ENCODE peak calls at places on chromosomes 3 and 15, in four cellular contexts. S, E, L and R are unnamed samples.

GRCh38 chr3:7913283-7913682 is 588.3 kb upstream of the LMCD1 start:
- DNase-seq in L (no peak), S (no peak), E (no peak), R (no peak)

GRCh38 chr3:171113716-171114115 is 87.2 kb upstream of the SLC2A2 start:
- DNase-seq in E (peak; percentile 30), S (peak; percentile 12), L (no peak), R (no peak)

GRCh38 chr15:73711526-73711925 is 27.3 kb downstream of the CD276 start:
- DNase-seq in S (no peak), L (no peak), E (no peak), R (no peak)

GRCh38 chr3:106144051-106144450 is 275.2 kb upstream of the CBLB start:
- DNase-seq in E (no peak), L (no peak), S (no peak), R (no peak)

GRCh38 chr3:69020424-69020823 is 6.9 kb upstream of the EOGT start:
- DNase-seq in S (no peak), L (no peak), E (no peak), R (no peak)

GRCh38 chr15:69810441-69811071 is 287.2 kb downstream of the TLE3 start:
- DNase-seq in L (no peak), S (no peak), E (no peak), R (no peak)

GRCh38 chr3:184565421-184566211 is 4.0 kb downstream of the EPHB3 start:
- DNase-seq in E (no peak), L (no peak), S (no peak), R (peak; percentile 37)

GRCh38 chr3:58530354-58530865 is 6.6 kb downstream of the ACOX2 start:
- DNase-seq in L (no peak), S (no peak), E (no peak), R (no peak)

GRCh38 chr3:106811376-106811775 is 565.9 kb upstream of the CCDC54 start:
- DNase-seq in S (no peak), L (no peak), E (no peak), R (no peak)

GRCh38 chr3:101675709-101676218 is 1.2 kb downstream of the ZBTB11 start:
- DNase-seq in L (no peak), S (no peak), E (no peak), R (no peak)

GRCh38 chr15:88493811-88494210 is 26.3 kb downstream of the MRPS11 start:
- DNase-seq in S (no peak), E (no peak), L (no peak), R (no peak)

GRCh38 chr3:159170436-159171003 is 368.7 kb downstream of the MFSD1 start:
- DNase-seq in L (no peak), E (no peak), S (no peak), R (no peak)
- TF ChIP-seq PHF8 in L (no peak), E (no peak), S (no peak), R (no peak)

GRCh38 chr15:67091966-67092677 is 26.7 kb downstream of the SMAD3 start:
- DNase-seq in E (no peak), S (no peak), L (no peak), R (no peak)
- TF ChIP-seq PHF8 in E (no peak), S (no peak), L (no peak), R (no peak)

GRCh38 chr3:136956994-136957393 is 789 bp upstream of the IL20RB start:
- DNase-seq in E (no peak), S (no peak), L (no peak), R (no peak)

GRCh38 chr3:136952292-136952691 is 5.5 kb upstream of the IL20RB start:
- DNase-seq in L (no peak), S (no peak), E (no peak), R (no peak)

GRCh38 chr3:136955813-136956212 is 2.0 kb upstream of the IL20RB start:
- DNase-seq in E (peak; percentile 81), L (no peak), S (no peak), R (peak; percentile 66)

GRCh38 chr3:136954980-136955780 is 2.6 kb upstream of the IL20RB start:
- DNase-seq in E (peak; percentile 8), S (no peak), L (no peak), R (no peak)

DNA sequence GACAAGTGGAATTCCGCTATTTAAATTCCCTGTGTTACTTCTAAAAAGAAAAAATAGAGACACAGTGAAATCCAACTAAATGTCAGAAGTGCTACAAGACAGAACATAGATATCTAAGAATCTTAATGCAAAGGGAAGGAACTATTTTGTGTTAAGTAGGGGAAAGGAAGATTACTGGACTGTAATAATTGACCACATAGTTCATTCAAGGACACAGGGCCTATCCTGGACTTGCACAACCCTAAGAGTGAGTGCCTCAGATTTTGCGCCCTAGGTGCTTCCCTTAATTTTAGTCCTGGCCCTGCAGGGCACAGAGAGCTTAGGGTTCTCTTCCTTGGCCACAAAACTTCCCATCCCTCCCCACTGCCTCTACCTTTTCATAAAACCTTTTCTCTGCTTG is 3.5 kb upstream of the IL20RB start:
- DNase-seq in L (no peak), S (no peak), E (no peak), R (no peak)
- TF ChIP-seq PHF8 in L (no peak), S (no peak), E (no peak), R (no peak)

GRCh38 chr3:86984271-86984670 is 6.7 kb downstream of the VGLL3 start:
- DNase-seq in S (no peak), E (no peak), L (no peak), R (no peak)

GRCh38 chr3:86987421-86987715 is 3.6 kb downstream of the VGLL3 start:
- DNase-seq in L (no peak), E (no peak), S (no peak), R (no peak)

GRCh38 chr3:86982883-86983282 is 8.1 kb downstream of the VGLL3 start:
- DNase-seq in L (no peak), S (no peak), E (no peak), R (no peak)

GRCh38 chr3:86986666-86987420 is 4.1 kb downstream of the VGLL3 start:
- DNase-seq in S (no peak), L (no peak), E (no peak), R (no peak)

DNA sequence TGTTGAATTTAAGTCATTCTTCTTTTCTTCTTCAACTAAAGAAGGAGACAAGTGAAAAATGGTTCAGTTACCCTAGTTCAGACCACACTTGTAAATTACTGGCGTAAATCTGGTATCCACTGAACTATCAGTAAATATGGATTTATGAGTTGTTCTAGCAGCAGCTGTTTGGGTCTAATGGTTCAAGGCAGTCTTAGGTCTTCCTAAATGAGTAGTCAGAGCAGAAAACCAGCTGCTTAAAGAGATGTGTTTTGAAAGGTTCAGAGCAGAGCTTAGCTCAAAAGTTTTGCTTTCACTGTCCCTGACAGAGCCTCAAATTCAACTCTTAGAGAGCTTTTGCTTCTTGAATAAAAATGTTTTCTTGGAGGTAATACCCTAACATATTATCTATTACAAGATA is 5.5 kb downstream of the VGLL3 start:
- DNase-seq in L (no peak), E (no peak), S (no peak), R (no peak)
- TF ChIP-seq PHF8 in L (no peak), E (no peak), S (no peak), R (no peak)

GRCh38 chr15:84944861-84945260 is 36.8 kb upstream of the PDE8A start:
- DNase-seq in L (no peak), E (no peak), S (no peak), R (no peak)
- TF ChIP-seq PHF8 in L (no peak), E (no peak), S (no peak), R (no peak)

GRCh38 chr15:38516636-38517035 is 48.0 kb downstream of the RASGRP1 start:
- DNase-seq in E (no peak), L (no peak), S (no peak), R (no peak)

GRCh38 chr15:38520035-38520434 is 44.6 kb downstream of the RASGRP1 start:
- DNase-seq in S (no peak), E (no peak), L (no peak), R (no peak)

GRCh38 chr15:38514601-38515000 is 50.0 kb downstream of the RASGRP1 start:
- DNase-seq in E (no peak), S (no peak), L (peak; percentile 48), R (no peak)

GRCh38 chr15:38518084-38518483 is 46.5 kb downstream of the RASGRP1 start:
- DNase-seq in L (no peak), S (no peak), E (no peak), R (no peak)

DNA sequence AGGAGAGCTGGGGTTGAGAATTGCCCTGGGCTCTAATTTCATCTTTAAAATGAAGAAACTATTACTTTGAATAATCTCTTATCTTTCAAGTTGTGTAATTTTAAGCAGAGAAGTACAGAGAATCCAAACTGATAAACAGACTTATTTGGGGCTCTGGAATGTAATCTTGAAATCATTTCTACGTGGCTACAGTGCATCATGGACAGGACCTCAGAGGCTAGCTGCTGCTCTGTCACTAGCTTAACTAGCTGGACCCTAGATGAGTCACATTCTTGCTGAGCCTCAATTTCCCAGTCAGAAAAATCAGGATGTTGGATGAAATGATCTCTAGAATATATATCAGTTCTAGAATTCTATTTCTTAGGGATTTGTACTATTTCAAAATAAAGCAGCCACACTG is 47.3 kb downstream of the RASGRP1 start:
- DNase-seq in S (no peak), E (no peak), L (no peak), R (no peak)
- TF ChIP-seq PHF8 in S (no peak), E (no peak), L (no peak), R (no peak)